ENCODE peak calls at places on chromosome 18, in five cellular contexts. I is AG08396, M is head of caudate nucleus, V is sigmoid colon, B is ecto neural progenitor cell. L is an unnamed sample.

GRCh38 chr18:3402962-3403585 is 46.9 kb upstream of the TGIF1 start:
- DNase-seq in I (peak; percentile 16), M (no peak), V (no peak), B (no peak), L (peak; percentile 42)

GRCh38 chr18:25349131-25349925 is 2.6 kb downstream of the ZNF521 start:
- DNase-seq in I (peak; percentile 73), M (peak; percentile 39), V (peak; percentile 70), B (peak; percentile 69), L (no peak)

GRCh38 chr18:58597649-58598048 is 31.2 kb downstream of the ALPK2 start:
- DNase-seq in I (no peak), M (no peak), V (no peak), B (no peak), L (no peak)

GRCh38 chr18:48534364-48534763 is 4.5 kb upstream of the CTIF start:
- DNase-seq in I (peak; percentile 44), M (no peak), V (no peak), B (no peak), L (no peak)

GRCh38 chr18:23257686-23258565 is 122.6 kb downstream of the CABLES1 start:
- DNase-seq in I (peak; percentile 80), M (peak; percentile 59), V (no peak), B (no peak), L (peak; percentile 35)

GRCh38 chr18:58793361-58793760 is 71.3 kb upstream of the ZNF532 start:
- DNase-seq in I (peak; percentile 67), M (no peak), V (peak; percentile 68), B (no peak), L (peak; percentile 89)

GRCh38 chr18:52343138-52343537 is 3.1 kb downstream of the DCC start:
- DNase-seq in I (no peak), M (no peak), V (no peak), B (no peak), L (no peak)

GRCh38 chr18:38459086-38459485 is 893.5 kb upstream of the CELF4 start:
- DNase-seq in I (no peak), M (no peak), V (no peak), B (peak; percentile 67), L (no peak)

GRCh38 chr18:25561923-25562322 is 210.0 kb upstream of the ZNF521 start:
- DNase-seq in I (peak; percentile 32), M (no peak), V (no peak), B (no peak), L (peak; percentile 3)

GRCh38 chr18:23964282-23965238 is 50.0 kb upstream of the TTC39C start:
- DNase-seq in I (no peak), M (no peak), V (no peak), B (no peak), L (no peak)

GRCh38 chr18:57930476-57930875 is 113.5 kb upstream of the NEDD4L start:
- DNase-seq in I (no peak), M (no peak), V (no peak), B (no peak), L (no peak)

GRCh38 chr18:61833387-61833786 is 59.4 kb downstream of the RNF152 start:
- DNase-seq in I (peak; percentile 29), M (no peak), V (no peak), B (no peak), L (peak; percentile 32)

GRCh38 chr18:44586782-44587524 is 93.7 kb upstream of the SETBP1 start:
- DNase-seq in I (no peak), M (no peak), V (peak; percentile 77), B (no peak), L (no peak)

GRCh38 chr18:55510809-55511208 is 77.2 kb downstream of the TCF4 start:
- DNase-seq in I (no peak), M (no peak), V (no peak), B (no peak), L (no peak)

GRCh38 chr18:53551868-53552426 is 672.5 kb downstream of the MBD2 start:
- DNase-seq in I (no peak), M (no peak), V (no peak), B (no peak), L (no peak)

GRCh38 chr18:77054288-77054605 is 78.3 kb downstream of the MBP start:
- DNase-seq in I (no peak), M (no peak), V (no peak), B (no peak), L (no peak)

GRCh38 chr18:75475228-75475627 is 47.7 kb upstream of the SMIM21 start:
- DNase-seq in I (peak; percentile 56), M (no peak), V (no peak), B (no peak), L (peak; percentile 54)

GRCh38 chr18:34837769-34838194 is 127.7 kb downstream of the DTNA start:
- DNase-seq in I (no peak), M (no peak), V (peak; percentile 74), B (no peak), L (no peak)

L was measured in mammary epithelial cell.